ENCODE peak calls at places on chromosomes 16 and 17, in four cellular contexts. B is mesenchymal stem cell, I is trophoblast cell, X is H1. D is an unnamed sample.
A peak's percentile ranks its signal among the peaks of the same experiment; 100 is the strongest.

GRCh38 chr17:13334374-13334773 is 267.4 kb downstream of the HS3ST3A1 start:
- DNase-seq in I (no peak), X (no peak), B (no peak), D (no peak)

GRCh38 chr17:2250140-2251095 is 53.2 kb downstream of the SMG6 start:
- DNase-seq in I (no peak), X (no peak), B (no peak), D (no peak)

GRCh38 chr16:69365901-69366300 is 14.3 kb upstream of the TMED6 start:
- DNase-seq in X (no peak), I (no peak), B (no peak), D (no peak)

GRCh38 chr16:1989826-1990335 is at the start of gene SYNGR3:
- DNase-seq in X (peak; percentile 72), I (no peak), B (no peak), D (no peak)

GRCh38 chr17:57861737-57862409 is 12.0 kb upstream of the MRPS23 start:
- DNase-seq in I (no peak), X (peak; percentile 70), B (peak; percentile 62), D (no peak)

GRCh38 chr16:56363781-56364565 is 61.4 kb downstream of the AMFR start:
- DNase-seq in X (no peak), B (no peak), I (no peak), D (no peak)

GRCh38 chr17:68884888-68885287 is 70.3 kb downstream of the ABCA8 start:
- DNase-seq in X (no peak), B (no peak), I (no peak), D (no peak)

GRCh38 chr17:4004517-4005295 is 40.5 kb upstream of the ATP2A3 start:
- DNase-seq in X (peak; percentile 88), B (peak; percentile 44), I (peak; percentile 44), D (peak; percentile 71)

GRCh38 chr16:75593825-75594820 is 27.9 kb downstream of the GABARAPL2 start:
- DNase-seq in B (peak; percentile 40), I (no peak), X (peak; percentile 62), D (no peak)

GRCh38 chr16:24253192-24253591 is 2.9 kb upstream of the CACNG3 start:
- DNase-seq in B (peak; percentile 8), I (peak; percentile 24), X (peak; percentile 54), D (peak; percentile 51)

GRCh38 chr17:13420294-13421277 is 181.1 kb downstream of the HS3ST3A1 start:
- DNase-seq in B (peak; percentile 83), I (peak; percentile 11), X (no peak), D (no peak)

GRCh38 chr16:8686879-8687278 is 12.5 kb downstream of the ABAT start:
- DNase-seq in X (no peak), I (no peak), B (no peak), D (no peak)

GRCh38 chr16:78567713-78568112 is 468.3 kb downstream of the WWOX start:
- DNase-seq in I (no peak), B (no peak), X (no peak), D (no peak)

GRCh38 chr16:13186813-13187212 is 285.4 kb downstream of the SHISA9 start:
- DNase-seq in B (no peak), X (no peak), I (no peak), D (no peak)

GRCh38 chr17:48111937-48112241 is 4.3 kb downstream of the SNX11 start:
- DNase-seq in X (no peak), B (no peak), I (no peak), D (no peak)

GRCh38 chr17:47983492-47984223 is 12.7 kb downstream of the CDK5RAP3 start:
- DNase-seq in X (no peak), B (no peak), I (no peak), D (no peak)

GRCh38 chr17:8287651-8288335 is 677 bp upstream of the RANGRF start:
- DNase-seq in B (no peak), X (no peak), I (no peak), D (no peak)

GRCh38 chr17:4436381-4436780 is 2.6 kb downstream of the SPNS3 start:
- DNase-seq in I (peak; percentile 59), B (no peak), X (no peak), D (no peak)

GRCh38 chr16:87949071-87949744 is 2.0 kb upstream of the BANP start:
- DNase-seq in B (no peak), I (peak; percentile 97), X (no peak), D (no peak)

GRCh38 chr16:87948735-87949070 is 2.5 kb upstream of the BANP start:
- DNase-seq in X (no peak), B (no peak), I (no peak), D (no peak)

GRCh38 chr16:87947356-87948118 is 3.7 kb upstream of the BANP start:
- DNase-seq in X (no peak), B (no peak), I (no peak), D (no peak)

GRCh38 chr16:87946596-87947350 is 4.5 kb upstream of the BANP start:
- DNase-seq in I (no peak), X (no peak), B (no peak), D (no peak)

GRCh38 chr16:87948119-87948545 is 3.1 kb upstream of the BANP start:
- DNase-seq in X (no peak), I (no peak), B (no peak), D (no peak)
- H2AFZ ChIP-seq in X (no peak overlapping the region), I (peak overlapping the region; percentile 69), B (no peak overlapping the region), D (peak overlapping the region; percentile 38)

GRCh38 chr16:66383551-66383950 is 17.1 kb downstream of the CDH5 start:
- DNase-seq in B (no peak), I (no peak), X (no peak), D (no peak)
- H2BK12ac ChIP-seq in B (no peak overlapping the region), I (peak overlapping the region; percentile 51), X (peak overlapping the region; percentile 90), D (peak overlapping the region; percentile 76)

GRCh38 chr16:89827383-89828198 is 684 bp upstream of the SPIRE2 start:
- DNase-seq in X (peak; percentile 84), B (peak; percentile 91), I (peak; percentile 93), D (peak; percentile 58)
- H3K4me3 ChIP-seq in X (peak overlapping the region; percentile 63), B (peak overlapping the region; percentile 66), I (peak overlapping the region; percentile 72), D (peak overlapping the region; percentile 63)

GRCh38 chr17:75551276-75551675 is 25.8 kb downstream of the LLGL2 start:
- DNase-seq in B (peak; percentile 16), I (peak; percentile 95), X (no peak), D (no peak)
- H2AFZ ChIP-seq in B (no peak overlapping the region), I (no peak overlapping the region), X (no peak overlapping the region), D (no peak overlapping the region)

GRCh38 chr17:45364531-45365390 is 47.9 kb upstream of the MAP3K14 start:
- DNase-seq in X (peak; percentile 75), I (no peak), B (peak; percentile 72), D (no peak)

GRCh38 chr17:45366049-45366448 is 49.2 kb upstream of the MAP3K14 start:
- DNase-seq in B (no peak), X (no peak), I (no peak), D (no peak)

GRCh38 chr17:45368661-45369060 is 51.8 kb upstream of the MAP3K14 start:
- DNase-seq in I (no peak), B (peak; percentile 59), X (no peak), D (no peak)

GRCh38 chr17:45366691-45367090 is 49.9 kb upstream of the MAP3K14 start:
- DNase-seq in X (no peak), B (no peak), I (no peak), D (no peak)

GRCh38 chr17:45367216-45367615 is 50.4 kb upstream of the MAP3K14 start:
- DNase-seq in X (no peak), I (no peak), B (no peak), D (no peak)
- H2BK12ac ChIP-seq in X (peak overlapping the region; percentile 92), I (no peak overlapping the region), B (no peak overlapping the region), D (no peak overlapping the region)

GRCh38 chr16:15636392-15636873 is 6.5 kb downstream of the MARF1 start:
- DNase-seq in I (no peak), X (no peak), B (no peak), D (no peak)
- H3K4me3 ChIP-seq in I (no peak overlapping the region), X (no peak overlapping the region), B (no peak overlapping the region), D (no peak overlapping the region)

GRCh38 chr17:70102531-70102930 is 27.5 kb downstream of the KCNJ16 start:
- DNase-seq in I (no peak), X (no peak), B (no peak), D (no peak)
- H2AFZ ChIP-seq in I (no peak overlapping the region), X (no peak overlapping the region), B (no peak overlapping the region), D (no peak overlapping the region)